ENCODE peak calls at places on chromosomes 1 and 21, in nine cellular contexts. Y is small intestine, Z is upper lobe of right lung, B is iPS DF 6.9, Q is cardiac muscle cell, U is fibroblast of lung, J is right atrium auricular region, N is spleen, I is colonic mucosa. M is an unnamed sample. For H3K9me3, the result is how much of the 10 kb centered on the place peaks cover.

GRCh38 chr1:119635801-119636390 is 12.2 kb downstream of the ZNF697 start:
- DNase-seq in Y (no peak), I (no peak), B (no peak), U (no peak), J (no peak), N (no peak), Z (no peak), Q (no peak), M (no peak)

GRCh38 chr1:149933208-149933607 is 3.5 kb downstream of the MTMR11 start:
- DNase-seq in U (no peak), N (no peak), B (no peak), Y (no peak), I (no peak), Z (no peak), Q (no peak), J (peak), M (no peak)

GRCh38 chr1:19430121-19431068 is 54.9 kb downstream of the CAPZB start:
- DNase-seq in J (no peak), U (peak), Y (peak), B (no peak), N (no peak), Z (no peak), Q (no peak), I (no peak), M (no peak)

GRCh38 chr1:6271554-6271953 is 10.7 kb upstream of the GPR153 start:
- DNase-seq in J (no peak), I (peak), N (no peak), U (no peak), B (no peak), Z (no peak), Q (no peak), Y (peak), M (no peak)

GRCh38 chr1:18093646-18094045 is 14.0 kb upstream of the IGSF21 start:
- DNase-seq in I (no peak), Q (no peak), N (no peak), B (no peak), J (no peak), Y (no peak), Z (no peak), U (no peak), M (no peak)

GRCh38 chr1:198755715-198756114 is 116.9 kb downstream of the PTPRC start:
- DNase-seq in B (no peak), Y (no peak), Q (no peak), I (no peak), J (no peak), N (no peak), U (no peak), Z (no peak), M (no peak)

GRCh38 chr1:56106551-56107277 is 472.6 kb downstream of the PLPP3 start:
- DNase-seq in J (no peak), Z (no peak), U (no peak), I (no peak), Q (no peak), Y (no peak), B (no peak), N (no peak), M (no peak)

GRCh38 chr1:203569490-203570318 is 56.9 kb upstream of the ATP2B4 start:
- DNase-seq in B (no peak), U (no peak), Z (no peak), J (no peak), Y (no peak), I (no peak), Q (no peak), N (peak), M (no peak)

GRCh38 chr21:15688809-15689208 is 41.0 kb upstream of the USP25 start:
- DNase-seq in J (no peak), Z (no peak), Q (no peak), N (no peak), B (no peak), Y (no peak), U (peak), I (no peak), M (no peak)

GRCh38 chr1:59601032-59601431 is 213.7 kb upstream of the HOOK1 start:
- DNase-seq in N (no peak), I (no peak), Q (peak), Z (no peak), U (no peak), Y (no peak), B (no peak), J (peak), M (no peak)

GRCh38 chr21:35428927-35429326 is 379.8 kb upstream of the RUNX1 start:
- DNase-seq in Q (no peak), Z (no peak), I (no peak), B (no peak), U (no peak), Y (no peak), J (no peak), N (no peak), M (no peak)

GRCh38 chr1:45544530-45544929 is 6.1 kb upstream of the AKR1A1 start:
- DNase-seq in N (no peak), Z (no peak), I (no peak), B (no peak), J (no peak), Y (no peak), U (no peak), Q (no peak), M (no peak)

GRCh38 chr21:34630536-34631143 is 15.7 kb upstream of the RCAN1 start:
- DNase-seq in J (no peak), U (peak), B (no peak), Z (no peak), Q (peak), I (peak), Y (peak), N (no peak), M (no peak)

GRCh38 chr1:150876111-150876434 is 326 bp downstream of the ARNT start:
- DNase-seq in I (no peak), U (no peak), N (no peak), Y (peak), Z (no peak), J (peak), B (peak), Q (peak), M (no peak)

GRCh38 chr1:183327429-183328290 is 90.5 kb downstream of the NMNAT2 start:
- DNase-seq in N (no peak), Y (no peak), Z (no peak), J (no peak), U (no peak), B (no peak), I (no peak), Q (no peak), M (no peak)

GRCh38 chr1:97743129-97743528 is 177.7 kb downstream of the DPYD start:
- DNase-seq in B (no peak), N (no peak), U (no peak), Y (peak), Q (no peak), Z (no peak), J (no peak), I (no peak), M (no peak)

DNA sequence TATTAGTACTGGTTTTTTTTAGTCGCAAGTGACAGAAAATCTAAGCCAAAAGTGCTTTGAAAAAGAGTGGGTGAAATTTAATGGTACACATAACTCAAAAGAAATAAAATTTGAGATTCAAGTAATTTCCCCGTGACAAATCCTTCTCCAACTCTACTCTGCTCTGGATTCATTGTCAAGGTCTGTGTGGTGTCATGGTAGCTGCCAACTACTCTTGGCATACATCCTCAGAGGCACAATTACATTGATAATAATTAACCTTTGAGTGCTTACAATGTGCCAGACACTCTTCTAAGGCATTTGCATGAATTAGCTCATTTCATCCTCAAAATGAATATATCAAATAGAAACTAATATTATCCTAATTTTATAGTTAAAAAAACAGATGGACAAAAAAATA is 1153.9 kb upstream of the NCAM2 start:
- DNase-seq in U (no peak), N (no peak), Y (peak), Q (no peak), I (no peak), J (no peak), B (no peak), Z (no peak), M (no peak)
- H3K9me3 ChIP-seq in U (under half), N (under half), Y (under half), Q (under half), I (under half), J (under half), B (under half), Z (under half), M (under half)

GRCh38 chr21:10463156-10463555 is 58.2 kb upstream of the TPTE start:
- DNase-seq in Y (no peak), U (no peak), N (no peak), I (no peak), Q (no peak), B (no peak), J (no peak), Z (no peak), M (no peak)

GRCh38 chr21:10464975-10465374 is 56.4 kb upstream of the TPTE start:
- DNase-seq in B (no peak), N (no peak), Z (no peak), Y (no peak), Q (no peak), U (no peak), J (no peak), I (no peak), M (no peak)

GRCh38 chr21:10466200-10466599 is 55.2 kb upstream of the TPTE start:
- DNase-seq in B (no peak), J (no peak), I (no peak), N (no peak), Y (no peak), Q (no peak), U (no peak), Z (no peak), M (no peak)
- H3K9me3 ChIP-seq in B (under half), J (under half), I (under half), N (half or more), Y (under half), Q (under half), U (under half), Z (under half), M (under half)

DNA sequence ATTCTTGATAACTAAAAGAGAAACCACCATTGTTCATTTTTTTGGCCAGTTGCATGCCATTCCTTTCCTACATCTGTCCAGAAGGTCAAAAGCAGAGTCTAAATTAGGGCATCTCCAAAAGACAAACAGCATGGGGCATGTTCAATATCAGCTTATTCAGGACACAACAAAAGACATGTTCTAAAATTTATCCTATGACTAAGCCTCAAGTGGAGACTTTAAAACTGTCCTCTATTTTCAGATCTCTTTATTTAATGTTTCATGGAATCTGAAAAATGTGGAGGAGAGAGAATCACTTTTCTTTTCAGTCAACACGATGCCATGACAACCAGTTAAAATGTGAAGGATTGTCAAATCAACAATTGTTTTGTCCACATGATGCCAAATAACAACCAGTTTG is 303.4 kb upstream of the PRMT6 start:
- DNase-seq in Y (no peak), Q (no peak), Z (no peak), N (no peak), U (no peak), I (no peak), J (no peak), B (no peak), M (no peak)
- H3K9me3 ChIP-seq in Y (under half), Q (under half), Z (under half), N (under half), U (under half), I (under half), J (under half), B (under half), M (under half)

GRCh38 chr1:67743072-67743725 is 58.2 kb downstream of the GADD45A start:
- DNase-seq in I (no peak), U (no peak), Z (no peak), B (no peak), J (no peak), Y (no peak), Q (no peak), N (no peak), M (no peak)
- H3K9me3 ChIP-seq in I (under half), U (under half), Z (under half), B (under half), J (under half), Y (under half), Q (under half), N (under half), M (under half)

GRCh38 chr21:8993943-8994639 is 1527.3 kb upstream of the TPTE start:
- DNase-seq in Y (no peak), B (no peak), I (no peak), U (no peak), Q (no peak), J (no peak), Z (no peak), N (no peak), M (no peak)

GRCh38 chr21:8997011-8997440 is 1524.4 kb upstream of the TPTE start:
- DNase-seq in B (no peak), I (no peak), J (no peak), Q (no peak), U (no peak), Y (no peak), N (no peak), Z (no peak), M (no peak)

GRCh38 chr21:8993284-8993942 is 1528.0 kb upstream of the TPTE start:
- DNase-seq in N (no peak), B (peak), Z (no peak), Y (no peak), J (no peak), Q (no peak), U (no peak), I (no peak), M (no peak)

GRCh38 chr21:8992731-8993174 is 1528.6 kb upstream of the TPTE start:
- DNase-seq in Y (no peak), N (no peak), Q (no peak), B (peak), Z (no peak), I (no peak), U (no peak), J (peak), M (no peak)

GRCh38 chr21:8994640-8995511 is 1526.5 kb upstream of the TPTE start:
- DNase-seq in U (no peak), Q (no peak), B (no peak), Y (no peak), Z (no peak), J (no peak), N (no peak), I (no peak), M (no peak)
- H3K9me3 ChIP-seq in U (under half), Q (under half), B (under half), Y (under half), Z (under half), J (under half), N (under half), I (under half), M (under half)

GRCh38 chr1:231199868-231200267 is 38.0 kb downstream of the TRIM67 start:
- DNase-seq in U (no peak), J (no peak), I (no peak), Q (no peak), Y (no peak), B (no peak), Z (no peak), N (peak), M (no peak)
- H3K9me3 ChIP-seq in U (under half), J (under half), I (under half), Q (under half), Y (under half), B (under half), Z (under half), N (under half), M (under half)

GRCh38 chr1:2881556-2881955 is 80.1 kb upstream of the TTC34 start:
- DNase-seq in Q (no peak), Z (no peak), I (no peak), N (no peak), Y (no peak), J (no peak), U (no peak), B (no peak), M (no peak)

GRCh38 chr1:2882968-2883696 is 81.6 kb upstream of the TTC34 start:
- DNase-seq in U (no peak), Y (no peak), Q (no peak), Z (no peak), J (no peak), I (no peak), N (no peak), B (no peak), M (no peak)

GRCh38 chr1:2888281-2888845 is 86.9 kb upstream of the TTC34 start:
- DNase-seq in N (no peak), Y (no peak), Z (no peak), I (no peak), Q (no peak), B (no peak), U (no peak), J (no peak), M (no peak)

GRCh38 chr1:2886631-2887030 is 85.1 kb upstream of the TTC34 start:
- DNase-seq in Y (no peak), B (no peak), Q (no peak), Z (no peak), I (no peak), N (no peak), J (no peak), U (no peak), M (no peak)

DNA sequence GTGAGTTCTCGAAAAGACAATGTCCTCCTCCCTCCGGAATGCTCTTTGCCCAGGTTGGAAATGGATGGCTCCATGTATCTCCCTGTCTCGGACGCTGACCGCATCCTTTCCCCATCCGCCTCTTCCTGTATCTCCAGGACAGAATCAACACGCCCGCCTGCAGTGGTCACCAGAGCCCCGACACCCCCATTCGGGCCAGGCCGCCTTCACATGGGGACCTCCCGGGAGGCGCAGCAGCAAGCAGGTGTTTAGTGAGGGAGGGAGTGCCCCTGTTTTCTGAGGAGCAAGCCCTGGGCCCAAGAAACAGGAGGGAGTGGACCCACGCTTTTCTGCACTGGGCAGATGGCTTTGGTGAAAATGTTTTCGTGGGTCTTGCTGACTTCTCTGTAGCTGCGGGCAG is 83.5 kb upstream of the TTC34 start:
- DNase-seq in Z (no peak), N (no peak), I (no peak), B (no peak), U (no peak), Q (no peak), Y (no peak), J (no peak), M (no peak)
- H3K9me3 ChIP-seq in Z (under half), N (under half), I (under half), B (half or more), U (under half), Q (under half), Y (under half), J (under half), M (under half)

DNA sequence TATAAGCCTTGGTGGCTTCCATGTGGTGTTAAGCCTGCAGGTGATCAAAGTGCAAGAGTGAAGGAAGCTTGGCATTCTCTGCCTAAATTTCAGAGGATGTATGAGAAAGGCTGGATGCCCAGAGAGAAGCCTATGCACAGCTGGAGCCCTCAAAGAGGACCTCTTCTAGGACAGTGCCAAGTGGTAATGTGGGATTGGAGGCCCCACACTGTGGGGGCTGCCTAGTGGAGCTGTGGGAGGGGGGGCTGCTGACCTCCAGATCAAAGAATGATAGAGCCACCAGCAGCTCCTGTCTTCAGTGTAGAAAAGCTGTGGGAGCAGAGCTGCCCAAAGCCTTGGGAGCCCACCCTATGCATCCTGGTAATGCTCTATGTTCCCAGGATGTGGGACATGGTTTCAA is 1512.7 kb upstream of the TPTE start:
- DNase-seq in Y (no peak), B (no peak), Z (no peak), I (no peak), J (peak), N (no peak), Q (no peak), U (no peak), M (no peak)
- H3K9me3 ChIP-seq in Y (under half), B (under half), Z (under half), I (under half), J (under half), N (under half), Q (under half), U (under half), M (under half)

DNA sequence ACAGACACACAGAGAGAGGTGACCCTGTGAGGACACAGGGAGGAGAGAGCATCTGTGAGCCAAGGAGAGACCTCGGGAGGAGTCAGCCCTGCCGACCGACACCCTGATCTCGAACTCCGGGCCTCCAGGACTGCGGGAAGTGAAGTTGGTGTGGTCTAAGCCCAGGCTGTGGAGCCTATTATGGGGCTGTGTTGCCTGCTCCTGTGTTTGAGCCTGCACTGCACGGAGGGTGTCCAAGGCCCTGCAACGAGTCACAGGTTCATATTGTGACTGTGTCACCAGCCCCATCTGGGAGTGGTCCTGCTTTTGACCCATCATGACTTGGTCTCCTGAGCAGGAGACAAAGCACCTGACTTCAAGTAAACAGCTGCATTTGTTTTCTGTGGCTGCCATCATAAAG is 186.0 kb upstream of the AJAP1 start:
- DNase-seq in U (no peak), J (no peak), B (no peak), Z (no peak), I (no peak), N (no peak), Y (no peak), Q (no peak), M (no peak)
- H3K9me3 ChIP-seq in U (under half), J (under half), B (under half), Z (under half), I (under half), N (under half), Y (under half), Q (under half), M (under half)